ENCODE peak calls at places on chromosome 10, in eight cellular contexts. A is tibial nerve; L is adrenal gland; M is frontal cortex; G is GM19239; U is Right ventricle myocardium inferior; N is AG04450; Q is CD8-positive, alpha-beta T cell. X is an unnamed sample.

GRCh38 chr10:122013311-122013780 is 24.4 kb downstream of the TACC2 start:
- DNase-seq in A (no peak), L (no peak), M (no peak), G (no peak), U (no peak), N (no peak), Q (no peak), X (no peak)

GRCh38 chr10:127266431-127266830 is 70.0 kb upstream of the INSYN2A start:
- DNase-seq in A (no peak), L (no peak), M (no peak), G (no peak), U (no peak), N (no peak), Q (no peak), X (no peak)

GRCh38 chr10:108673756-108674155 is 1249.6 kb downstream of the XPNPEP1 start:
- DNase-seq in A (no peak), L (no peak), M (no peak), G (no peak), U (no peak), N (no peak), Q (no peak), X (no peak)

GRCh38 chr10:71608863-71609768 is 110.5 kb downstream of the C10orf105 start:
- DNase-seq in A (peak), L (peak), M (peak), G (peak), U (peak), N (no peak), Q (peak), X (no peak)

GRCh38 chr10:98338318-98338717 is 70.3 kb upstream of the LOXL4 start:
- DNase-seq in A (peak), L (no peak), M (no peak), G (no peak), U (no peak), N (no peak), Q (no peak), X (no peak)

GRCh38 chr10:44864637-44865288 is 46.4 kb upstream of the TMEM72 start:
- DNase-seq in A (peak), L (peak), M (peak), G (peak), U (peak), N (peak), Q (peak), X (no peak)

GRCh38 chr10:119849031-119849789 is 23.4 kb downstream of the MCMBP start:
- DNase-seq in A (no peak), L (no peak), M (no peak), G (no peak), U (no peak), N (peak), Q (no peak), X (peak)

GRCh38 chr10:108597657-108598319 is 1325.5 kb downstream of the XPNPEP1 start:
- DNase-seq in A (no peak), L (no peak), M (no peak), G (no peak), U (no peak), N (no peak), Q (no peak), X (peak)

GRCh38 chr10:78277734-78278404 is 244.2 kb downstream of the RPS24 start:
- DNase-seq in A (no peak), L (peak), M (no peak), G (no peak), U (no peak), N (no peak), Q (no peak), X (peak)

GRCh38 chr10:128147669-128148068 is 21.4 kb upstream of the MKI67 start:
- DNase-seq in A (no peak), L (no peak), M (no peak), G (no peak), U (no peak), N (peak), Q (no peak), X (no peak)

GRCh38 chr10:116690356-116691078 is 51.8 kb downstream of the HSPA12A start:
- DNase-seq in A (peak), L (peak), M (no peak), G (no peak), U (peak), N (no peak), Q (no peak), X (no peak)

GRCh38 chr10:110408203-110408871 is 89.4 kb upstream of the DUSP5 start:
- DNase-seq in A (no peak), L (no peak), M (no peak), G (no peak), U (no peak), N (no peak), Q (no peak), X (no peak)

GRCh38 chr10:93309062-93309461 is 173.1 kb downstream of the MYOF start:
- DNase-seq in A (no peak), L (peak), M (no peak), G (no peak), U (no peak), N (no peak), Q (no peak), X (peak)